ENCODE peak calls at places on chromosomes 13 and 19, in six cellular contexts. One of them, this sample, is unnamed.

GRCh38 chr19:40829205-40829604 is 21.0 kb downstream of the CYP2A6 start:
- DNase-seq in Peyer's patch: no peak
- DNase-seq in H9: no peak
- DNase-seq in upper lobe of left lung: no peak
- DNase-seq in left ventricle myocardium inferior: no peak
- DNase-seq in cardiac muscle cell: no peak
- DNase-seq in this sample: no peak

GRCh38 chr19:10812902-10813404 is 23.1 kb downstream of the TMED1 start:
- DNase-seq in Peyer's patch: no peak
- DNase-seq in H9: no peak
- DNase-seq in upper lobe of left lung: peak
- DNase-seq in left ventricle myocardium inferior: no peak
- DNase-seq in cardiac muscle cell: no peak
- DNase-seq in this sample: no peak

GRCh38 chr19:3157096-3157845 is 21.3 kb upstream of the S1PR4 start:
- DNase-seq in Peyer's patch: no peak
- DNase-seq in H9: no peak
- DNase-seq in upper lobe of left lung: no peak
- DNase-seq in left ventricle myocardium inferior: no peak
- DNase-seq in cardiac muscle cell: no peak
- DNase-seq in this sample: no peak

GRCh38 chr13:63873936-63874335 is 2458.3 kb upstream of the PCDH20 start:
- DNase-seq in Peyer's patch: no peak
- DNase-seq in H9: no peak
- DNase-seq in upper lobe of left lung: no peak
- DNase-seq in left ventricle myocardium inferior: no peak
- DNase-seq in cardiac muscle cell: no peak
- DNase-seq in this sample: no peak

GRCh38 chr13:71577127-71577526 is 289.9 kb downstream of the DACH1 start:
- DNase-seq in Peyer's patch: no peak
- DNase-seq in H9: no peak
- DNase-seq in upper lobe of left lung: no peak
- DNase-seq in left ventricle myocardium inferior: no peak
- DNase-seq in cardiac muscle cell: no peak
- DNase-seq in this sample: peak

GRCh38 chr19:35928507-35928906 is 7.7 kb upstream of the LRFN3 start:
- DNase-seq in Peyer's patch: no peak
- DNase-seq in H9: no peak
- DNase-seq in upper lobe of left lung: no peak
- DNase-seq in left ventricle myocardium inferior: no peak
- DNase-seq in cardiac muscle cell: no peak
- DNase-seq in this sample: no peak

GRCh38 chr19:39209196-39209595 is 5.1 kb upstream of the SYCN start:
- DNase-seq in Peyer's patch: no peak
- DNase-seq in H9: no peak
- DNase-seq in upper lobe of left lung: no peak
- DNase-seq in left ventricle myocardium inferior: no peak
- DNase-seq in cardiac muscle cell: no peak
- DNase-seq in this sample: no peak

GRCh38 chr13:74250738-74251190 is 116.6 kb upstream of the KLF12 start:
- DNase-seq in Peyer's patch: no peak
- DNase-seq in H9: no peak
- DNase-seq in upper lobe of left lung: no peak
- DNase-seq in left ventricle myocardium inferior: no peak
- DNase-seq in cardiac muscle cell: no peak
- DNase-seq in this sample: peak

GRCh38 chr19:48454150-48454730 is 1.1 kb upstream of the KCNJ14 start:
- DNase-seq in Peyer's patch: no peak
- DNase-seq in H9: no peak
- DNase-seq in upper lobe of left lung: no peak
- DNase-seq in left ventricle myocardium inferior: no peak
- DNase-seq in cardiac muscle cell: no peak
- DNase-seq in this sample: no peak

GRCh38 chr19:6457958-6458694 is 1.5 kb downstream of the SLC25A23 start:
- DNase-seq in Peyer's patch: no peak
- DNase-seq in H9: no peak
- DNase-seq in upper lobe of left lung: no peak
- DNase-seq in left ventricle myocardium inferior: no peak
- DNase-seq in cardiac muscle cell: no peak
- DNase-seq in this sample: no peak

GRCh38 chr19:2212861-2213711 is 23.0 kb downstream of the PLEKHJ1 start:
- DNase-seq in Peyer's patch: peak
- DNase-seq in H9: no peak
- DNase-seq in upper lobe of left lung: peak
- DNase-seq in left ventricle myocardium inferior: no peak
- DNase-seq in cardiac muscle cell: no peak
- DNase-seq in this sample: no peak

GRCh38 chr19:18208098-18208951 is 4.5 kb upstream of the RAB3A start:
- DNase-seq in Peyer's patch: peak
- DNase-seq in H9: peak
- DNase-seq in upper lobe of left lung: peak
- DNase-seq in left ventricle myocardium inferior: peak
- DNase-seq in cardiac muscle cell: no peak
- DNase-seq in this sample: no peak

GRCh38 chr19:29699861-29700260 is 15.2 kb downstream of the C19orf12 start:
- DNase-seq in Peyer's patch: no peak
- DNase-seq in H9: no peak
- DNase-seq in upper lobe of left lung: no peak
- DNase-seq in left ventricle myocardium inferior: no peak
- DNase-seq in cardiac muscle cell: no peak
- DNase-seq in this sample: no peak

GRCh38 chr19:48501961-48502719 is 9.5 kb downstream of the LMTK3 start:
- DNase-seq in Peyer's patch: peak
- DNase-seq in H9: peak
- DNase-seq in upper lobe of left lung: peak
- DNase-seq in left ventricle myocardium inferior: no peak
- DNase-seq in cardiac muscle cell: peak
- DNase-seq in this sample: peak

GRCh38 chr13:33169273-33169980 is 116.1 kb downstream of the STARD13 start:
- DNase-seq in Peyer's patch: no peak
- DNase-seq in H9: no peak
- DNase-seq in upper lobe of left lung: no peak
- DNase-seq in left ventricle myocardium inferior: no peak
- DNase-seq in cardiac muscle cell: no peak
- DNase-seq in this sample: peak

GRCh38 chr19:15812059-15812722 is 3.3 kb downstream of the OR10H1 start:
- DNase-seq in Peyer's patch: no peak
- DNase-seq in H9: no peak
- DNase-seq in upper lobe of left lung: no peak
- DNase-seq in left ventricle myocardium inferior: no peak
- DNase-seq in cardiac muscle cell: no peak
- DNase-seq in this sample: no peak

GRCh38 chr13:43005460-43006236 is 13.6 kb upstream of the EPSTI1 start:
- DNase-seq in Peyer's patch: no peak
- DNase-seq in H9: no peak
- DNase-seq in upper lobe of left lung: no peak
- DNase-seq in left ventricle myocardium inferior: no peak
- DNase-seq in cardiac muscle cell: peak
- DNase-seq in this sample: no peak

GRCh38 chr13:81320516-81320915 is 979.6 kb upstream of the SPRY2 start:
- DNase-seq in Peyer's patch: no peak
- DNase-seq in H9: no peak
- DNase-seq in upper lobe of left lung: no peak
- DNase-seq in left ventricle myocardium inferior: no peak
- DNase-seq in cardiac muscle cell: no peak
- DNase-seq in this sample: no peak

GRCh38 chr13:85828094-85828684 is 29.0 kb upstream of the SLITRK6 start:
- DNase-seq in Peyer's patch: no peak
- DNase-seq in H9: no peak
- DNase-seq in upper lobe of left lung: no peak
- DNase-seq in left ventricle myocardium inferior: no peak
- DNase-seq in cardiac muscle cell: peak
- DNase-seq in this sample: no peak

GRCh38 chr19:42279148-42279901 is 10.3 kb downstream of the CIC start:
- DNase-seq in Peyer's patch: no peak
- DNase-seq in H9: peak
- DNase-seq in upper lobe of left lung: no peak
- DNase-seq in left ventricle myocardium inferior: no peak
- DNase-seq in cardiac muscle cell: no peak
- DNase-seq in this sample: no peak

GRCh38 chr13:48155850-48156249 is 60.9 kb upstream of the MED4 start:
- DNase-seq in Peyer's patch: no peak
- DNase-seq in H9: no peak
- DNase-seq in upper lobe of left lung: no peak
- DNase-seq in left ventricle myocardium inferior: no peak
- DNase-seq in cardiac muscle cell: no peak
- DNase-seq in this sample: peak

GRCh38 chr19:40945645-40946044 is 45.4 kb upstream of the CYP2B6 start:
- DNase-seq in Peyer's patch: no peak
- DNase-seq in H9: no peak
- DNase-seq in upper lobe of left lung: no peak
- DNase-seq in left ventricle myocardium inferior: no peak
- DNase-seq in cardiac muscle cell: no peak
- DNase-seq in this sample: no peak

GRCh38 chr19:49335071-49335783 is at the start of gene CD37:
- DNase-seq in Peyer's patch: no peak
- DNase-seq in H9: peak
- DNase-seq in upper lobe of left lung: peak
- DNase-seq in left ventricle myocardium inferior: no peak
- DNase-seq in cardiac muscle cell: no peak
- DNase-seq in this sample: no peak

GRCh38 chr13:28339419-28339818 is 155.5 kb downstream of the FLT1 start:
- DNase-seq in Peyer's patch: no peak
- DNase-seq in H9: no peak
- DNase-seq in upper lobe of left lung: no peak
- DNase-seq in left ventricle myocardium inferior: no peak
- DNase-seq in cardiac muscle cell: no peak
- DNase-seq in this sample: no peak

GRCh38 chr13:28338202-28338601 is 156.7 kb downstream of the FLT1 start:
- DNase-seq in Peyer's patch: no peak
- DNase-seq in H9: no peak
- DNase-seq in upper lobe of left lung: no peak
- DNase-seq in left ventricle myocardium inferior: no peak
- DNase-seq in cardiac muscle cell: no peak
- DNase-seq in this sample: no peak

GRCh38 chr13:28337196-28338045 is 157.5 kb downstream of the FLT1 start:
- DNase-seq in Peyer's patch: no peak
- DNase-seq in H9: no peak
- DNase-seq in upper lobe of left lung: no peak
- DNase-seq in left ventricle myocardium inferior: no peak
- DNase-seq in cardiac muscle cell: no peak
- DNase-seq in this sample: no peak

GRCh38 chr13:28340272-28340793 is 154.6 kb downstream of the FLT1 start:
- DNase-seq in Peyer's patch: no peak
- DNase-seq in H9: no peak
- DNase-seq in upper lobe of left lung: no peak
- DNase-seq in left ventricle myocardium inferior: no peak
- DNase-seq in cardiac muscle cell: no peak
- DNase-seq in this sample: no peak

DNA sequence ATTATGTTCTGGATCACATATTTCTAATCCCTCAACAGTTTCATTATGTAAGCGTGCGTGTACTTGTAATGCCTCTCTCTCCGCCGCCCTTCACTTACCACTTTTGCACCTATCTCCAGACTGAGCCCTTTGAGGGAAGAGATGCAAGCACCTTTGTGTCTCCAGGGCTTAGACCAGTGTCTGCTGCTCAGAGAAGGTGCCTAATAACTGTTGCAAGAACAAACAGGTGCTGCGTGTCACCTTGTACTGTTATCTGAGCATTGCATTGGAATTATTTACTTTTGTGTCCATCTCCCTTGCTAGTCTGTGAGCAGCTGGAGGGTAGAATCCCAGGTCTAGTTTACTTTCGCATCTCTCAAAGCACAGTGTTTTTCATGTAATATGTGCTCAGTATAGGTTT is 156.2 kb downstream of the FLT1 start:
- DNase-seq in Peyer's patch: no peak
- DNase-seq in H9: no peak
- DNase-seq in upper lobe of left lung: no peak
- DNase-seq in left ventricle myocardium inferior: no peak
- DNase-seq in cardiac muscle cell: no peak
- DNase-seq in this sample: no peak
- H3K27ac ChIP-seq in Peyer's patch: no peak
- H3K27ac ChIP-seq in H9: no peak
- H3K27ac ChIP-seq in upper lobe of left lung: no peak
- H3K27ac ChIP-seq in left ventricle myocardium inferior: peak
- H3K27ac ChIP-seq in cardiac muscle cell: no peak
- H3K27ac ChIP-seq in this sample: no peak

GRCh38 chr13:26379831-26380230 is 125.9 kb downstream of the CDK8 start:
- DNase-seq in Peyer's patch: no peak
- DNase-seq in H9: no peak
- DNase-seq in upper lobe of left lung: no peak
- DNase-seq in left ventricle myocardium inferior: no peak
- DNase-seq in cardiac muscle cell: no peak
- DNase-seq in this sample: no peak

GRCh38 chr13:26376430-26376829 is 122.5 kb downstream of the CDK8 start:
- DNase-seq in Peyer's patch: no peak
- DNase-seq in H9: no peak
- DNase-seq in upper lobe of left lung: no peak
- DNase-seq in left ventricle myocardium inferior: no peak
- DNase-seq in cardiac muscle cell: no peak
- DNase-seq in this sample: no peak

GRCh38 chr13:26378116-26378515 is 124.2 kb downstream of the CDK8 start:
- DNase-seq in Peyer's patch: no peak
- DNase-seq in H9: no peak
- DNase-seq in upper lobe of left lung: no peak
- DNase-seq in left ventricle myocardium inferior: no peak
- DNase-seq in cardiac muscle cell: no peak
- DNase-seq in this sample: no peak

GRCh38 chr13:26380930-26381329 is 127.0 kb downstream of the CDK8 start:
- DNase-seq in Peyer's patch: no peak
- DNase-seq in H9: no peak
- DNase-seq in upper lobe of left lung: no peak
- DNase-seq in left ventricle myocardium inferior: no peak
- DNase-seq in cardiac muscle cell: no peak
- DNase-seq in this sample: no peak

GRCh38 chr13:26377038-26377437 is 123.1 kb downstream of the CDK8 start:
- DNase-seq in Peyer's patch: no peak
- DNase-seq in H9: peak
- DNase-seq in upper lobe of left lung: no peak
- DNase-seq in left ventricle myocardium inferior: no peak
- DNase-seq in cardiac muscle cell: peak
- DNase-seq in this sample: no peak
- H3K27ac ChIP-seq in Peyer's patch: no peak
- H3K27ac ChIP-seq in H9: no peak
- H3K27ac ChIP-seq in upper lobe of left lung: no peak
- H3K27ac ChIP-seq in left ventricle myocardium inferior: no peak
- H3K27ac ChIP-seq in cardiac muscle cell: no peak
- H3K27ac ChIP-seq in this sample: no peak

GRCh38 chr13:44373601-44374347 is at the start of gene SERP2:
- DNase-seq in Peyer's patch: peak
- DNase-seq in H9: peak
- DNase-seq in upper lobe of left lung: no peak
- DNase-seq in left ventricle myocardium inferior: peak
- DNase-seq in cardiac muscle cell: peak
- DNase-seq in this sample: no peak
- H3K27ac ChIP-seq in Peyer's patch: peak
- H3K27ac ChIP-seq in H9: no peak
- H3K27ac ChIP-seq in upper lobe of left lung: no peak
- H3K27ac ChIP-seq in left ventricle myocardium inferior: peak
- H3K27ac ChIP-seq in cardiac muscle cell: no peak
- H3K27ac ChIP-seq in this sample: no peak

DNA sequence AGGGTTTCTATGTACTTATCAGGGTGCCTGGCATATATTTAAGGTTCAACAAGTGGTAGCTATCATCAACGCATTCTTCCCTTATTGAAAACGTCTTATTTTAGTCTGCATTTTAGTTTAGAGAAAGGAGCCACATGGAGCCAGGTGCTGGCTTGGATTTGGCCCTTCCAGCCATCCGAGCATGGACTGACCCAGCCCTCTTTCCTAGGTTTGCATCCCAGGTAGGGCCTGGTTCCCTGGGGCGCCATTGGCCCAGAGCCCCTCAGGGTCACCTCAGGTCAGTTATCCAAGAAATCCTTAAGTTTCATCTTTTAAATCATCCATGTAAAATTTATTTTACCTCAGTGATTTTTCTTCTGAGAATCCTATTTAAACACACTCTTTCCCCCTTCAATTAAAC is 54.6 kb downstream of the CCDC70 start:
- DNase-seq in Peyer's patch: no peak
- DNase-seq in H9: no peak
- DNase-seq in upper lobe of left lung: no peak
- DNase-seq in left ventricle myocardium inferior: no peak
- DNase-seq in cardiac muscle cell: no peak
- DNase-seq in this sample: no peak
- H3K27ac ChIP-seq in Peyer's patch: no peak
- H3K27ac ChIP-seq in H9: no peak
- H3K27ac ChIP-seq in upper lobe of left lung: no peak
- H3K27ac ChIP-seq in left ventricle myocardium inferior: no peak
- H3K27ac ChIP-seq in cardiac muscle cell: no peak
- H3K27ac ChIP-seq in this sample: no peak

This sample was measured in epithelial cell of prostate.